ENCODE peak calls at places on chromosomes 4 and X, in five cellular contexts. C, H, P, A and Z are unnamed samples.

GRCh38 chr4:77263247-77263646 is 106.2 kb downstream of the CCNG2 start:
- DNase-seq in C (peak; percentile 4), H (no peak), P (no peak), A (no peak), Z (no peak)

GRCh38 chr4:83643036-83643435 is 107.1 kb downstream of the GPAT3 start:
- DNase-seq in C (no peak), H (no peak), P (no peak), A (no peak), Z (no peak)

GRCh38 chr4:16705341-16705740 is 193.1 kb downstream of the LDB2 start:
- DNase-seq in C (no peak), H (no peak), P (no peak), A (no peak), Z (no peak)

GRCh38 chrX:110037181-110037580 is 34.3 kb downstream of the TMEM164 start:
- DNase-seq in C (no peak), H (no peak), P (no peak), A (no peak), Z (no peak)

GRCh38 chr4:99652596-99653436 is 4.8 kb downstream of the C4orf54 start:
- DNase-seq in C (no peak), H (no peak), P (no peak), A (no peak), Z (no peak)

GRCh38 chr4:1720163-1720983 is 750 bp downstream of the TMEM129 start:
- DNase-seq in C (peak; percentile 28), H (peak; percentile 40), P (peak; percentile 63), A (no peak), Z (peak; percentile 54)

GRCh38 chr4:168536448-168536847 is 39.6 kb downstream of the PALLD start:
- DNase-seq in C (no peak), H (no peak), P (no peak), A (no peak), Z (no peak)

GRCh38 chrX:33041141-33041540 is 170.2 kb downstream of the DMD start:
- DNase-seq in C (no peak), H (no peak), P (no peak), A (no peak), Z (no peak)

GRCh38 chrX:39969099-39969825 is 128.5 kb downstream of the BCOR start:
- DNase-seq in C (no peak), H (no peak), P (no peak), A (no peak), Z (peak; percentile 86)

GRCh38 chr4:55840956-55841355 is 12.5 kb upstream of the EXOC1 start:
- DNase-seq in C (no peak), H (no peak), P (no peak), A (no peak), Z (no peak)

GRCh38 chrX:154991476-154991875 is 31.0 kb downstream of the F8 start:
- DNase-seq in C (no peak), H (no peak), P (no peak), A (no peak), Z (no peak)

GRCh38 chrX:55159556-55159955 is 60.6 kb upstream of the PAGE5 start:
- DNase-seq in C (no peak), H (no peak), P (no peak), A (no peak), Z (no peak)

GRCh38 chr4:173468314-173468713 is 61.7 kb downstream of the HAND2 start:
- DNase-seq in C (no peak), H (no peak), P (no peak), A (no peak), Z (no peak)

GRCh38 chr4:90293320-90293719 is 166.1 kb downstream of the CCSER1 start:
- DNase-seq in C (peak; percentile 27), H (no peak), P (peak; percentile 5), A (no peak), Z (no peak)

GRCh38 chr4:113328514-113328913 is 279.1 kb downstream of the ANK2 start:
- DNase-seq in C (no peak), H (no peak), P (peak; percentile 12), A (no peak), Z (peak; percentile 62)

DNA sequence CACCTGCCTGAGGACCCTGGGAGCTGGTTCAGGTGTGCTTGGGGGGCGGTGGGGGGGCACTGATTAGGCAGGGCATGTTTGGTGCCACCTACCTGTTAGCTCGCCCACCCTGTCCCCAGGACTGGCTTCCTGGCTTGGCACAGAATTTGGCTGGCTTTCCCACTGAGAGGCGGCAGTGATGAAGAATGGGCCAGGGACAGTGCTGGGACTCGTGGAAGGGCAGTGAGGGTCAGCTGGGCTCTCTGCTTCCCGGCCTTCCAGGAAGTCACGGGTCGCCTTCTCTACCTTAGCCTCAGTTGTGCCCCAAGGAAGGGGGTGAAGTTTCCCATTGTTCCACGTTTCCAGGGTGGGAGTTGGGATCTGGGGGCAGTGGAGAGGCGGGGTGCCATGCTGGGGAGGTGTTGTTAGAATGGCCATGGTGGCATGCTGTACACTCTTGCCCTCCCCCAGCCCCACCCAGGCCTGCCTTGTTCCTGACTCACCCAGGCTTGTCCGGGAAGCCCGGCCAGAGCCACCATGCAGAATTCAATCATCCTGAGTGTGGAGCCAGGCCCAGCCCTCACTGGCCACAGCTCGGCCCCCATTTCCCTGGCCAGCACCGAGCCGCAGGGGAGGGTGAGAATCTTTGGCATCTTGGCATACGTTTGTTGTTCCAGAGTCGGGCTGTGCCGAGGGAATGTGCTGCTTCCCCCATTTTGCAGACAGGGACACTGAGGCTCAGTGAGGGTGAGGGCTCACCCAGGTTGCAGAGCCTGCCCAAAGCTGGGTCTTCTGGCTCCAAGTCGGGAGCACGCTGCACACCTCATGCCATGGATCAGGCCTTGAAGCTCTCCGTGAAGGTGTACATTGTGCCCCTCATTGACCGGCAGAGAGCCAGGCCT is 21.9 kb upstream of the GPR78 start:
- DNase-seq in C (no peak), H (no peak), P (no peak), A (no peak), Z (no peak)
- H3K14ac ChIP-seq in C (no peak overlapping the region), H (no peak overlapping the region), P (no peak overlapping the region), A (no peak overlapping the region), Z (no peak overlapping the region)

GRCh38 chr4:15239866-15240265 is 188.0 kb upstream of the C1QTNF7 start:
- DNase-seq in C (peak; percentile 32), H (no peak), P (peak; percentile 66), A (no peak), Z (no peak)

GRCh38 chr4:15245006-15245530 is 182.8 kb upstream of the C1QTNF7 start:
- DNase-seq in C (no peak), H (no peak), P (no peak), A (no peak), Z (no peak)

GRCh38 chr4:15244354-15244753 is 183.5 kb upstream of the C1QTNF7 start:
- DNase-seq in C (peak; percentile 61), H (no peak), P (no peak), A (no peak), Z (no peak)

GRCh38 chr4:15240764-15241163 is 187.1 kb upstream of the C1QTNF7 start:
- DNase-seq in C (peak; percentile 61), H (no peak), P (peak; percentile 74), A (no peak), Z (no peak)

DNA sequence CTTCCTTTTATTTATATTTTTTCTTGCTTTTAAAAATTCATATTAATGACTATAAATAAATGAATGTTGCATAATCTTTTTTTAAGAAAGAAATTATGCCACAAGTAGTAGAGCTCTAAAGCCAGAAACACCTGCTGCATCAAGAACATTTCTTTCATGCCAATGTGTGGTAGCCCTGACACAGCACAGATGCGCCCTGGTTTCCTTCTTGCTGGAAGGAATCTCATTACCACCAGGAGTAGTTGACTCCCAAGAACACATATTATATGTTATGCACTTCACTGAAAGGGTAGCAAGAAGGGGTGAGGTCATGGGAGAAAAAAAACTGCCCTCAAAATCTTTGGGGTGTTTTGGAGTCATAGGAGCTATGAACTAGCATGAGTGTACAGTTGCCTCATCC is 185.9 kb upstream of the C1QTNF7 start:
- DNase-seq in C (no peak), H (no peak), P (no peak), A (no peak), Z (no peak)
- H2AK5ac ChIP-seq in C (no peak overlapping the region), H (no peak overlapping the region), P (no peak overlapping the region), A (no peak overlapping the region), Z (no peak overlapping the region)

GRCh38 chr4:6440506-6441201 is 31.8 kb downstream of the PPP2R2C start:
- DNase-seq in C (no peak), H (no peak), P (no peak), A (no peak), Z (no peak)

GRCh38 chr4:6430927-6431326 is 41.5 kb downstream of the PPP2R2C start:
- DNase-seq in C (no peak), H (no peak), P (no peak), A (no peak), Z (no peak)

GRCh38 chr4:6437682-6438264 is 34.6 kb downstream of the PPP2R2C start:
- DNase-seq in C (no peak), H (no peak), P (no peak), A (no peak), Z (no peak)

GRCh38 chr4:6439120-6439757 is 33.2 kb downstream of the PPP2R2C start:
- DNase-seq in C (no peak), H (no peak), P (no peak), A (no peak), Z (no peak)

DNA sequence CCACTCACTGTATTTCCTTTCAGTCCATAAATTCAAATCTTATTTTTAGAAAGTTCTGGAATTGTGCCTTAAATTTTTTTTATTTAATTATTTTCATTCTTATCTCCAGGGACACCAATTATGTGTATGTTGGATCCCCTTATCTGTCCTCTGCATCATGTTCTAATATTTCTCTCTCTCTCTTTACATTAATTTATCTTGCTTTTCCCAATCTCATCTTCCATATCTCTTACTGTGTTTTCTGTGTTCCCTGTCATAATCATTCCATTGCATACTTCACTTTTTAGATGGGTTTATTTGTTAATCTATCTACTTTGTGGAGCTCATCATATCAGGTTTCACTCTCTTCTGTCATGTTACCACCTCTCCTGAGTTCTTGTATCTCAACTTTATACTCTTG is 37.4 kb downstream of the PPP2R2C start:
- DNase-seq in C (no peak), H (no peak), P (peak; percentile 2), A (no peak), Z (no peak)
- H2BK15ac ChIP-seq in C (no peak overlapping the region), H (no peak overlapping the region), P (no peak overlapping the region), A (no peak overlapping the region), Z (no peak overlapping the region)

DNA sequence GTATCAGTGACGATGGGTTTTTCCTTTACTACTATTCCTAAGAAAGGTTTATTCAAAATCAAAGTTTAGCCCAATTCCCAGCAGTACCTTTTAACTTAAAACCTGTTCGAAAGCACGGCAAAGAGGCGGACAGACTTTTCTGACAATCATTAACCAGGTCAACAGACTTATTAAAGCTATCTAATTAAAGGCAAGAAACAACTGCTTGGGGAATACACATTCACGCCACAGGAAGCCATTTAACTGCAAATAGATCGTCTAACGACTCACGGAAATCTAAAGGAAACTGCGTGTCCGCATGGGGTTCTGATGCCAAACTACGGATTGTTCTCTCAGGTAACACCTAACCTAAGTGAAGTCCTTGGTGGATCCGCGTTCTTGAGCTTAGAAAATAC is 660 bp upstream of the USP53 start:
- DNase-seq in C (no peak), H (no peak), P (no peak), A (peak; percentile 50), Z (no peak)
- H3K14ac ChIP-seq in C (peak overlapping the region; percentile 89), H (no peak overlapping the region), P (peak overlapping the region; percentile 26), A (no peak overlapping the region), Z (peak overlapping the region; percentile 93)

DNA sequence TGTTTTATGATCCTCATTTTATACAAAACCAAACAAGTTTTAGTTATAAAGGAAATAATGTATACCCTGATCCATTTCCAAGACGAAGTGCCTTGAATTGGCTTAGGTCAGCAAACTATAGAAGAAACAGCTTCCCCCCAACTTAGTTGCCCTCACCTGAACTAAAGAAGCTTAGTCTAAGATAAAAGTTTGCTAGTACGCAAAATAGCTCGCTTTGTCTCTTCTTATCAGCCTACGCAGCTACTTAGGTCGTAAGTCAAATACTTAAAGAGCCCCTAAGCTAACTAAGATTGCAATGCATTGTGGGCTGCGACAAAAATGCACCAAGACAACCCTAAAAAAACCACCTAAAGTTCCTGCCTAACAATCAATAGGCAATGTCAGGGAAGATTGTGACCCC is 12.8 kb downstream of the CLNK start:
- DNase-seq in C (no peak), H (no peak), P (no peak), A (no peak), Z (no peak)
- H2AK5ac ChIP-seq in C (no peak overlapping the region), H (no peak overlapping the region), P (no peak overlapping the region), A (no peak overlapping the region), Z (no peak overlapping the region)